ENCODE peak calls at places on chromosomes 11 and 22, in eight cellular contexts. E, J, N, V, T, Z, W and G are unnamed samples.

GRCh38 chr22:26428515-26429457 is at the start of gene ASPHD2:
- DNase-seq in E (no peak), Z (peak; percentile 80), J (peak; percentile 96), T (peak; percentile 22), N (peak; percentile 79), W (peak; percentile 91), V (peak; percentile 64), G (peak; percentile 93)

GRCh38 chr11:130052556-130052955 is 17.1 kb upstream of the APLP2 start:
- DNase-seq in J (no peak), Z (no peak), E (no peak), W (peak; percentile 36), N (no peak), V (no peak), T (peak; percentile 45), G (no peak)

GRCh38 chr22:48757581-48757980 is 1070.1 kb downstream of the BRD1 start:
- DNase-seq in E (peak; percentile 41), V (no peak), J (no peak), Z (no peak), W (no peak), T (no peak), N (no peak), G (no peak)

GRCh38 chr11:125110996-125111340 is 458 bp downstream of the TMEM218 start:
- DNase-seq in E (no peak), Z (no peak), J (peak; percentile 18), N (no peak), W (no peak), V (no peak), T (no peak), G (no peak)

GRCh38 chr11:70583781-70584218 is 185.5 kb downstream of the CTTN start:
- DNase-seq in N (no peak), Z (no peak), E (no peak), T (no peak), V (no peak), J (no peak), W (no peak), G (no peak)

GRCh38 chr22:27063381-27063780 is 406.0 kb downstream of the MIAT start:
- DNase-seq in N (no peak), V (no peak), T (no peak), J (no peak), Z (no peak), E (no peak), W (peak; percentile 18), G (no peak)

GRCh38 chr11:78417888-78418583 is 416 bp upstream of the GAB2 start:
- DNase-seq in J (peak; percentile 91), V (peak; percentile 68), T (no peak), Z (peak; percentile 86), N (peak; percentile 87), W (peak; percentile 96), E (peak; percentile 89), G (peak; percentile 94)

GRCh38 chr11:56783448-56784041 is 35.0 kb upstream of the OR9G4 start:
- DNase-seq in Z (peak; percentile 37), W (peak; percentile 54), J (peak; percentile 55), N (peak; percentile 64), E (no peak), T (peak; percentile 19), V (no peak), G (peak; percentile 90)

GRCh38 chr11:117180661-117181585 is 2.4 kb downstream of the SIDT2 start:
- DNase-seq in T (peak; percentile 53), Z (peak; percentile 87), J (peak; percentile 88), V (no peak), N (peak; percentile 64), W (peak; percentile 79), E (peak; percentile 84), G (peak; percentile 90)

GRCh38 chr11:125305346-125305745 is 140.8 kb downstream of the PKNOX2 start:
- DNase-seq in T (no peak), N (no peak), J (no peak), W (no peak), V (no peak), E (no peak), Z (no peak), G (no peak)

GRCh38 chr11:47607380-47607779 is 13.2 kb upstream of the C1QTNF4 start:
- DNase-seq in Z (no peak), T (peak; percentile 93), W (peak; percentile 92), N (no peak), J (no peak), V (no peak), E (no peak), G (no peak)

GRCh38 chr11:124756753-124757227 is 4.7 kb upstream of the VSIG2 start:
- DNase-seq in W (no peak), T (no peak), N (no peak), Z (no peak), V (no peak), E (no peak), J (no peak), G (no peak)